ENCODE peak calls at places on chromosomes 7 and 10, in six cellular contexts. Z, J, L, H, R and W are unnamed samples.

GRCh38 chr10:113199459-113199858 is 249.4 kb downstream of the TCF7L2 start:
- DNase-seq in Z (no peak), J (peak; percentile 45), L (no peak), H (peak; percentile 39), R (no peak), W (no peak)

GRCh38 chr10:122375761-122376160 is 1.3 kb downstream of the PLEKHA1 start:
- DNase-seq in Z (no peak), J (no peak), L (no peak), H (no peak), R (no peak), W (no peak)

GRCh38 chr10:127694580-127695193 is 42.3 kb upstream of the FOXI2 start:
- DNase-seq in Z (peak; percentile 53), J (no peak), L (no peak), H (no peak), R (no peak), W (peak; percentile 55)

GRCh38 chr7:132065193-132065972 is 509.0 kb upstream of the PODXL start:
- DNase-seq in Z (no peak), J (peak; percentile 95), L (no peak), H (peak; percentile 96), R (peak; percentile 73), W (no peak)

GRCh38 chr7:30472081-30472770 is 6.4 kb downstream of the NOD1 start:
- DNase-seq in Z (peak; percentile 28), J (no peak), L (no peak), H (no peak), R (no peak), W (peak; percentile 34)

GRCh38 chr10:58322072-58322834 is 12.6 kb upstream of the UBE2D1 start:
- DNase-seq in Z (peak; percentile 28), J (peak; percentile 67), L (no peak), H (no peak), R (no peak), W (no peak)

GRCh38 chr10:78618050-78618449 is 450.7 kb upstream of the ZMIZ1 start:
- DNase-seq in Z (no peak), J (no peak), L (no peak), H (no peak), R (no peak), W (no peak)

GRCh38 chr7:142898377-142899235 is 13.1 kb upstream of the TRPV6 start:
- DNase-seq in Z (no peak), J (no peak), L (no peak), H (no peak), R (no peak), W (no peak)

GRCh38 chr10:6473430-6473829 is 106.6 kb downstream of the PRKCQ start:
- DNase-seq in Z (peak; percentile 67), J (no peak), L (no peak), H (no peak), R (no peak), W (peak; percentile 81)

GRCh38 chr10:43825984-43826383 is 177.3 kb upstream of the ZNF32 start:
- DNase-seq in Z (no peak), J (no peak), L (no peak), H (no peak), R (no peak), W (no peak)

GRCh38 chr7:35286422-35286821 is 32.5 kb upstream of the TBX20 start:
- DNase-seq in Z (no peak), J (peak; percentile 57), L (no peak), H (no peak), R (no peak), W (no peak)

GRCh38 chr10:131174211-131174565 is 137.3 kb downstream of the TCERG1L start:
- DNase-seq in Z (no peak), J (no peak), L (no peak), H (no peak), R (no peak), W (no peak)

GRCh38 chr10:87882555-87883294 is 19.3 kb downstream of the PTEN start:
- DNase-seq in Z (no peak), J (no peak), L (no peak), H (no peak), R (no peak), W (no peak)

GRCh38 chr7:112211348-112211907 is 4.9 kb downstream of the ZNF277 start:
- DNase-seq in Z (no peak), J (peak; percentile 73), L (no peak), H (peak; percentile 16), R (no peak), W (no peak)

GRCh38 chr7:155670521-155670920 is 26.1 kb downstream of the RBM33 start:
- DNase-seq in Z (no peak), J (no peak), L (no peak), H (no peak), R (no peak), W (no peak)

GRCh38 chr10:129057856-129058663 is 409.0 kb upstream of the MGMT start:
- DNase-seq in Z (peak; percentile 85), J (no peak), L (no peak), H (no peak), R (no peak), W (peak; percentile 79)

GRCh38 chr10:62653254-62653653 is 151.3 kb upstream of the ADO start:
- DNase-seq in Z (no peak), J (no peak), L (no peak), H (no peak), R (no peak), W (no peak)

GRCh38 chr10:74898201-74898976 is 72.0 kb downstream of the KAT6B start:
- DNase-seq in Z (peak; percentile 52), J (peak; percentile 25), L (no peak), H (no peak), R (no peak), W (peak; percentile 59)

GRCh38 chr10:133336131-133337078 is at the start of gene CALY:
- DNase-seq in Z (peak; percentile 91), J (no peak), L (no peak), H (no peak), R (no peak), W (peak; percentile 90)

GRCh38 chr7:1884583-1885350 is 214.7 kb downstream of the ELFN1 start:
- DNase-seq in Z (no peak), J (no peak), L (no peak), H (no peak), R (no peak), W (no peak)

GRCh38 chr7:36734731-36735130 is 10.4 kb upstream of the AOAH start:
- DNase-seq in Z (no peak), J (no peak), L (no peak), H (no peak), R (no peak), W (no peak)

GRCh38 chr7:55140221-55140980 is 121.6 kb downstream of the EGFR start:
- DNase-seq in Z (no peak), J (peak; percentile 59), L (no peak), H (peak; percentile 44), R (no peak), W (no peak)

GRCh38 chr10:119441151-119441821 is 101.2 kb downstream of the RGS10 start:
- DNase-seq in Z (no peak), J (peak; percentile 61), L (no peak), H (peak; percentile 89), R (no peak), W (no peak)

GRCh38 chr10:75211007-75211735 is 575 bp downstream of the VDAC2 start:
- DNase-seq in Z (peak; percentile 47), J (peak; percentile 64), L (no peak), H (peak; percentile 60), R (no peak), W (peak; percentile 49)

GRCh38 chr10:22978287-22978686 is 50.4 kb downstream of the ARMC3 start:
- DNase-seq in Z (no peak), J (no peak), L (no peak), H (no peak), R (no peak), W (no peak)